ENCODE peak calls at places on chromosome 17, in four cellular contexts. One of them, this sample, is unnamed.

GRCh38 chr17:28018439-28019070 is 23.9 kb upstream of the NLK start:
- DNase-seq in mesenchymal stem cell: no peak
- DNase-seq in mesendoderm: no peak
- DNase-seq in trophoblast cell: no peak
- DNase-seq in this sample: no peak

GRCh38 chr17:3556905-3557767 is 476 bp downstream of the TRPV3 start:
- DNase-seq in trophoblast cell: no peak
- DNase-seq in mesendoderm: no peak
- DNase-seq in mesenchymal stem cell: no peak
- DNase-seq in this sample: no peak

GRCh38 chr17:1769826-1770477 is 8.1 kb downstream of the SERPINF1 start:
- DNase-seq in mesenchymal stem cell: no peak
- DNase-seq in mesendoderm: peak
- DNase-seq in trophoblast cell: peak
- DNase-seq in this sample: no peak

GRCh38 chr17:66945451-66945850 is 19.1 kb upstream of the CACNG4 start:
- DNase-seq in mesenchymal stem cell: no peak
- DNase-seq in mesendoderm: no peak
- DNase-seq in trophoblast cell: no peak
- DNase-seq in this sample: no peak

GRCh38 chr17:41521574-41522261 is 3.0 kb upstream of the KRT15 start:
- DNase-seq in trophoblast cell: peak
- DNase-seq in mesenchymal stem cell: peak
- DNase-seq in mesendoderm: peak
- DNase-seq in this sample: no peak

GRCh38 chr17:71527311-71527710 is 593.5 kb upstream of the SOX9 start:
- DNase-seq in mesendoderm: no peak
- DNase-seq in mesenchymal stem cell: no peak
- DNase-seq in trophoblast cell: no peak
- DNase-seq in this sample: no peak

GRCh38 chr17:3964203-3965122 is at the start of gene ATP2A3:
- DNase-seq in mesenchymal stem cell: peak
- DNase-seq in trophoblast cell: no peak
- DNase-seq in mesendoderm: peak
- DNase-seq in this sample: no peak

GRCh38 chr17:74923538-74924249 is 379 bp upstream of the OTOP2 start:
- DNase-seq in mesenchymal stem cell: peak
- DNase-seq in trophoblast cell: peak
- DNase-seq in mesendoderm: peak
- DNase-seq in this sample: peak

GRCh38 chr17:50575581-50576210 is 15.2 kb downstream of the CACNA1G start:
- DNase-seq in mesenchymal stem cell: no peak
- DNase-seq in mesendoderm: no peak
- DNase-seq in trophoblast cell: peak
- DNase-seq in this sample: no peak

GRCh38 chr17:7744416-7744815 is 26.9 kb downstream of the DNAH2 start:
- DNase-seq in mesenchymal stem cell: peak
- DNase-seq in mesendoderm: no peak
- DNase-seq in trophoblast cell: no peak
- DNase-seq in this sample: no peak

GRCh38 chr17:77356690-77357201 is 216.0 kb downstream of the SEC14L1 start:
- DNase-seq in trophoblast cell: peak
- DNase-seq in mesenchymal stem cell: no peak
- DNase-seq in mesendoderm: no peak
- DNase-seq in this sample: no peak

GRCh38 chr17:42361781-42362186 is 26.5 kb downstream of the STAT3 start:
- DNase-seq in trophoblast cell: no peak
- DNase-seq in mesenchymal stem cell: no peak
- DNase-seq in mesendoderm: peak
- DNase-seq in this sample: no peak

GRCh38 chr17:78351449-78352006 is 8.3 kb downstream of the SOCS3 start:
- DNase-seq in trophoblast cell: peak
- DNase-seq in mesendoderm: peak
- DNase-seq in mesenchymal stem cell: peak
- DNase-seq in this sample: no peak

GRCh38 chr17:58304735-58305486 is 23.7 kb downstream of the TSPOAP1 start:
- DNase-seq in mesendoderm: no peak
- DNase-seq in trophoblast cell: no peak
- DNase-seq in mesenchymal stem cell: no peak
- DNase-seq in this sample: no peak

GRCh38 chr17:74282587-74283370 is 8.7 kb downstream of the DNAI2 start:
- DNase-seq in mesendoderm: no peak
- DNase-seq in mesenchymal stem cell: no peak
- DNase-seq in trophoblast cell: no peak
- DNase-seq in this sample: no peak

GRCh38 chr17:75270218-75270965 is 639 bp downstream of the MIF4GD start:
- DNase-seq in trophoblast cell: peak
- DNase-seq in mesenchymal stem cell: peak
- DNase-seq in mesendoderm: peak
- DNase-seq in this sample: peak

GRCh38 chr17:27572665-27573064 is 58.3 kb upstream of the LGALS9 start:
- DNase-seq in trophoblast cell: no peak
- DNase-seq in mesendoderm: peak
- DNase-seq in mesenchymal stem cell: peak
- DNase-seq in this sample: no peak

GRCh38 chr17:76275382-76276068 is 10.4 kb downstream of the UBALD2 start:
- DNase-seq in mesenchymal stem cell: peak
- DNase-seq in mesendoderm: no peak
- DNase-seq in trophoblast cell: no peak
- DNase-seq in this sample: no peak

GRCh38 chr17:32608267-32608666 is 121.5 kb downstream of the CDK5R1 start:
- DNase-seq in mesenchymal stem cell: no peak
- DNase-seq in trophoblast cell: no peak
- DNase-seq in mesendoderm: no peak
- DNase-seq in this sample: no peak

GRCh38 chr17:76466775-76467130 is 650 bp upstream of the AANAT start:
- DNase-seq in trophoblast cell: no peak
- DNase-seq in mesenchymal stem cell: no peak
- DNase-seq in mesendoderm: no peak
- DNase-seq in this sample: no peak

GRCh38 chr17:68460715-68461114 is 3.4 kb upstream of the WIPI1 start:
- DNase-seq in mesenchymal stem cell: no peak
- DNase-seq in mesendoderm: no peak
- DNase-seq in trophoblast cell: no peak
- DNase-seq in this sample: no peak

GRCh38 chr17:21351366-21352065 is 24.6 kb upstream of the KCNJ12 start:
- DNase-seq in mesendoderm: no peak
- DNase-seq in trophoblast cell: no peak
- DNase-seq in mesenchymal stem cell: no peak
- DNase-seq in this sample: no peak

GRCh38 chr17:37116802-37117201 is 168.0 kb downstream of the AATF start:
- DNase-seq in trophoblast cell: no peak
- DNase-seq in mesenchymal stem cell: no peak
- DNase-seq in mesendoderm: no peak
- DNase-seq in this sample: no peak

GRCh38 chr17:37506678-37507077 is 17.0 kb downstream of the DUSP14 start:
- DNase-seq in mesenchymal stem cell: peak
- DNase-seq in trophoblast cell: peak
- DNase-seq in mesendoderm: peak
- DNase-seq in this sample: peak

GRCh38 chr17:7589204-7589868 is 558 bp downstream of the SOX15 start:
- DNase-seq in mesendoderm: peak
- DNase-seq in mesenchymal stem cell: peak
- DNase-seq in trophoblast cell: peak
- DNase-seq in this sample: peak

GRCh38 chr17:32445075-32445427 is 741 bp downstream of the PSMD11 start:
- DNase-seq in trophoblast cell: peak
- DNase-seq in mesendoderm: peak
- DNase-seq in mesenchymal stem cell: peak
- DNase-seq in this sample: no peak

GRCh38 chr17:67027031-67027628 is 17.2 kb upstream of the CACNG1 start:
- DNase-seq in mesendoderm: no peak
- DNase-seq in mesenchymal stem cell: no peak
- DNase-seq in trophoblast cell: no peak
- DNase-seq in this sample: no peak

GRCh38 chr17:59638553-59638952 is 18.9 kb downstream of the CLTC start:
- DNase-seq in mesendoderm: no peak
- DNase-seq in mesenchymal stem cell: no peak
- DNase-seq in trophoblast cell: no peak
- DNase-seq in this sample: no peak
- H3K4ac ChIP-seq in mesendoderm: no peak
- H3K4ac ChIP-seq in mesenchymal stem cell: no peak
- H3K4ac ChIP-seq in trophoblast cell: peak
- H3K4ac ChIP-seq in this sample: no peak

GRCh38 chr17:9022553-9023388 is 1.5 kb downstream of the NTN1 start:
- DNase-seq in trophoblast cell: no peak
- DNase-seq in mesenchymal stem cell: peak
- DNase-seq in mesendoderm: peak
- DNase-seq in this sample: peak

GRCh38 chr17:9020096-9020823 is 1.1 kb upstream of the NTN1 start:
- DNase-seq in mesendoderm: no peak
- DNase-seq in trophoblast cell: no peak
- DNase-seq in mesenchymal stem cell: no peak
- DNase-seq in this sample: no peak

GRCh38 chr17:9021985-9022552 is 759 bp downstream of the NTN1 start:
- DNase-seq in trophoblast cell: no peak
- DNase-seq in mesendoderm: no peak
- DNase-seq in mesenchymal stem cell: peak
- DNase-seq in this sample: peak

GRCh38 chr17:9021158-9021984 is at the start of gene NTN1:
- DNase-seq in trophoblast cell: no peak
- DNase-seq in mesenchymal stem cell: peak
- DNase-seq in mesendoderm: no peak
- DNase-seq in this sample: peak

GRCh38 chr17:9020824-9021157 is 519 bp upstream of the NTN1 start:
- DNase-seq in mesenchymal stem cell: no peak
- DNase-seq in mesendoderm: no peak
- DNase-seq in trophoblast cell: no peak
- DNase-seq in this sample: no peak
- H3K18ac ChIP-seq in mesenchymal stem cell: no peak
- H3K18ac ChIP-seq in mesendoderm: peak
- H3K18ac ChIP-seq in trophoblast cell: no peak
- H3K18ac ChIP-seq in this sample: peak

DNA sequence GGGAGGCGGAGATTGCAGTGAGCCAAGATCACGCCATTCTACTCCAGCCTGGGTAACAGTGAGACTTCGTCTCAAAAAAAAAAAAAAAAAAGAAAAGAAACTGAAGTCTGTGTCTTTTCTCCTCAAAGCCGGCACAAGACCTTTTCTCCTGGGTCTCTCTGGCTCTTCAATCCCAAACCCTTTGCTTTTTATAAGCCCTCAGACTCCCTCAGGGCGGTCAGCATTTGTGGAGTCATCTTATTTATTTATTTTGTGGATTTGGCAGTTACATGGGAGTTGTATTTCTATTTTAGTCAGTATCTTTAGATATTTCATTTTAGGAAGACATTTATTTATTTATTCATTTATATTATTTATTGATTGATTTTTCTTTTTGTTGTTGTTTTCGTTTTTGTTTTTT is 57.7 kb upstream of the MAP3K14 start:
- DNase-seq in trophoblast cell: no peak
- DNase-seq in mesendoderm: no peak
- DNase-seq in mesenchymal stem cell: no peak
- DNase-seq in this sample: no peak
- H3K4ac ChIP-seq in trophoblast cell: no peak
- H3K4ac ChIP-seq in mesendoderm: no peak
- H3K4ac ChIP-seq in mesenchymal stem cell: no peak
- H3K4ac ChIP-seq in this sample: no peak

GRCh38 chr17:65395924-65396323 is 165.5 kb downstream of the AXIN2 start:
- DNase-seq in mesenchymal stem cell: no peak
- DNase-seq in mesendoderm: no peak
- DNase-seq in trophoblast cell: no peak
- DNase-seq in this sample: no peak
- H3K18ac ChIP-seq in mesenchymal stem cell: no peak
- H3K18ac ChIP-seq in mesendoderm: no peak
- H3K18ac ChIP-seq in trophoblast cell: no peak
- H3K18ac ChIP-seq in this sample: no peak

GRCh38 chr17:40437095-40437732 is 6.0 kb upstream of the IGFBP4 start:
- DNase-seq in trophoblast cell: no peak
- DNase-seq in mesendoderm: no peak
- DNase-seq in mesenchymal stem cell: no peak
- DNase-seq in this sample: no peak
- H3K4ac ChIP-seq in trophoblast cell: no peak
- H3K4ac ChIP-seq in mesendoderm: no peak
- H3K4ac ChIP-seq in mesenchymal stem cell: no peak
- H3K4ac ChIP-seq in this sample: no peak

GRCh38 chr17:73224663-73225305 is 31.9 kb downstream of the COG1 start:
- DNase-seq in trophoblast cell: no peak
- DNase-seq in mesendoderm: peak
- DNase-seq in mesenchymal stem cell: no peak
- DNase-seq in this sample: no peak

GRCh38 chr17:73228748-73229236 is 32.9 kb downstream of the CPSF4L start:
- DNase-seq in trophoblast cell: peak
- DNase-seq in mesenchymal stem cell: peak
- DNase-seq in mesendoderm: peak
- DNase-seq in this sample: no peak

GRCh38 chr17:73227379-73227778 is 34.3 kb downstream of the CPSF4L start:
- DNase-seq in mesenchymal stem cell: no peak
- DNase-seq in mesendoderm: no peak
- DNase-seq in trophoblast cell: no peak
- DNase-seq in this sample: no peak

GRCh38 chr17:73227944-73228343 is 33.7 kb downstream of the CPSF4L start:
- DNase-seq in trophoblast cell: no peak
- DNase-seq in mesendoderm: no peak
- DNase-seq in mesenchymal stem cell: peak
- DNase-seq in this sample: no peak

DNA sequence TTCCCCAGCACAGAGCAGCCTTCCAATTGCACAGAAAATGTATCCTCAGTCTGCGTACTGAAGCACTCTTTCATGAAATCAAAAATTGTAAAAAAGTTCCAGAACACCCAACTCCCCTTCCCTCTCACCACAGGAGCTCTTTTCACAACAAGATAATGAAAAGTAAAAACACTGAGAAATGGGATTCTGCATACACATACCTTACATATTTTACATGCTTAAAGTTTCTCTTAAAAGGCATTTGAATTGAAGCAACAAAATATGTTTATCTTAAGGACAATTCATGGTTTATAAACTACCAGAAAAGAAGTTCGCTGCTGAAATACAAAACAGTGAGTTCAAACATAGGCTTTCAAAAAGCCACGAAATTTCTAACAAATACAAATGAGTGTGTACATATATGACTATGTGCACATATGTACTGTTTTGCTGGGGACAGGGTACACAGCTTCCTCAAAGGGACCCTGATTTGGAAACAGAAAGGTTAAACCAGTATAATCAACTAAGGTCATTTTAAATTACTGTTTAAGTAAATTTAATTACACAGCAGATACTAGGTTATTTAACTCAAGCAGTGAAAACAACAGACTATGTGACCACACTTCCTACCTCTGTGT is 33.8 kb downstream of the COG1 start:
- DNase-seq in mesendoderm: peak
- DNase-seq in mesenchymal stem cell: peak
- DNase-seq in trophoblast cell: no peak
- DNase-seq in this sample: no peak
- H3K18ac ChIP-seq in mesendoderm: peak
- H3K18ac ChIP-seq in mesenchymal stem cell: no peak
- H3K18ac ChIP-seq in trophoblast cell: no peak
- H3K18ac ChIP-seq in this sample: no peak